ENCODE peak calls at places on chromosomes 6 and 20, in nine cellular contexts. Q, A, S, H, M, W, T, D and U are unnamed samples.

GRCh38 chr20:51587145-51587544 is 44.6 kb upstream of the NFATC2 start:
- DNase-seq in Q (no peak), A (no peak), S (no peak), H (no peak), M (no peak), W (no peak), T (no peak), D (no peak), U (no peak)

GRCh38 chr6:163329991-163330390 is 84.5 kb upstream of the QKI start:
- DNase-seq in Q (no peak), A (no peak), S (peak; percentile 44), H (no peak), M (no peak), W (no peak), T (no peak), D (no peak), U (no peak)

GRCh38 chr20:44402391-44403193 is 47.1 kb downstream of the HNF4A start:
- DNase-seq in Q (no peak), A (no peak), S (no peak), H (no peak), M (no peak), W (no peak), T (no peak), D (no peak), U (no peak)

GRCh38 chr6:72861935-72862432 is 240.1 kb downstream of the KCNQ5 start:
- DNase-seq in Q (no peak), A (no peak), S (peak; percentile 6), H (no peak), M (no peak), W (no peak), T (no peak), D (no peak), U (no peak)

GRCh38 chr6:168147205-168147738 is 68.3 kb upstream of the FRMD1 start:
- DNase-seq in Q (no peak), A (no peak), S (no peak), H (no peak), M (no peak), W (no peak), T (no peak), D (no peak), U (no peak)

GRCh38 chr6:137894779-137895385 is 27.8 kb downstream of the TNFAIP3 start:
- DNase-seq in Q (no peak), A (no peak), S (peak; percentile 45), H (no peak), M (no peak), W (no peak), T (no peak), D (no peak), U (no peak)

GRCh38 chr6:26553264-26553738 is 15.1 kb downstream of the HMGN4 start:
- DNase-seq in Q (peak; percentile 66), A (peak; percentile 46), S (peak; percentile 81), H (peak; percentile 70), M (peak; percentile 82), W (peak; percentile 61), T (peak; percentile 83), D (peak; percentile 50), U (peak; percentile 71)

GRCh38 chr20:47191074-47191673 is 165.3 kb downstream of the ZMYND8 start:
- DNase-seq in Q (no peak), A (no peak), S (peak; percentile 30), H (no peak), M (no peak), W (no peak), T (no peak), D (no peak), U (no peak)

GRCh38 chr6:89100114-89100513 is 17.8 kb downstream of the SRSF12 start:
- DNase-seq in Q (no peak), A (no peak), S (no peak), H (no peak), M (no peak), W (no peak), T (no peak), D (no peak), U (no peak)

GRCh38 chr6:45419574-45420082 is 41.9 kb upstream of the SUPT3H start:
- DNase-seq in Q (peak; percentile 33), A (no peak), S (peak; percentile 63), H (peak; percentile 44), M (peak; percentile 50), W (peak; percentile 43), T (peak; percentile 82), D (peak; percentile 32), U (no peak)

GRCh38 chr6:35160642-35161041 is 19.5 kb upstream of the TCP11 start:
- DNase-seq in Q (no peak), A (no peak), S (no peak), H (no peak), M (peak; percentile 25), W (no peak), T (no peak), D (no peak), U (no peak)

GRCh38 chr20:34834459-34834893 is 9.0 kb upstream of the NCOA6 start:
- DNase-seq in Q (no peak), A (no peak), S (peak; percentile 60), H (no peak), M (peak; percentile 35), W (no peak), T (no peak), D (no peak), U (peak; percentile 5)

GRCh38 chr6:154458565-154459475 is 51.7 kb downstream of the CNKSR3 start:
- DNase-seq in Q (no peak), A (no peak), S (no peak), H (no peak), M (no peak), W (no peak), T (no peak), D (no peak), U (no peak)

GRCh38 chr6:157503018-157503747 is 122.2 kb downstream of the ZDHHC14 start:
- DNase-seq in Q (no peak), A (no peak), S (no peak), H (no peak), M (no peak), W (no peak), T (no peak), D (no peak), U (no peak)

GRCh38 chr6:5020142-5020541 is 16.3 kb upstream of the RPP40 start:
- DNase-seq in Q (no peak), A (no peak), S (no peak), H (no peak), M (no peak), W (no peak), T (no peak), D (no peak), U (no peak)

GRCh38 chr6:2505624-2506023 is 245.1 kb downstream of the MYLK4 start:
- DNase-seq in Q (no peak), A (no peak), S (no peak), H (no peak), M (no peak), W (no peak), T (peak; percentile 39), D (no peak), U (no peak)